ENCODE peak calls at places on chromosome 14, in seven cellular contexts. One of them, this sample, is unnamed.

GRCh38 chr14:70698288-70698687 is 56.6 kb downstream of the TTC9 start:
- DNase-seq in K562: peak; percentile 57
- DNase-seq in HCT116: no peak
- DNase-seq in HepG2: peak; percentile 29
- DNase-seq in GM12878: no peak
- DNase-seq in H1: no peak
- DNase-seq in SK-N-SH: no peak
- DNase-seq in this sample: no peak

GRCh38 chr14:74525361-74525851 is 31.8 kb downstream of the ISCA2 start:
- DNase-seq in K562: no peak
- DNase-seq in HCT116: no peak
- DNase-seq in HepG2: no peak
- DNase-seq in GM12878: peak; percentile 9
- DNase-seq in H1: no peak
- DNase-seq in SK-N-SH: no peak
- DNase-seq in this sample: no peak

GRCh38 chr14:88937706-88938105 is 113.3 kb downstream of the TTC8 start:
- DNase-seq in K562: no peak
- DNase-seq in HCT116: no peak
- DNase-seq in HepG2: no peak
- DNase-seq in GM12878: no peak
- DNase-seq in H1: no peak
- DNase-seq in SK-N-SH: no peak
- DNase-seq in this sample: no peak

GRCh38 chr14:102568115-102568614 is 24.3 kb upstream of the RCOR1 start:
- DNase-seq in K562: peak; percentile 88
- DNase-seq in HCT116: peak; percentile 73
- DNase-seq in HepG2: peak; percentile 52
- DNase-seq in GM12878: no peak
- DNase-seq in H1: no peak
- DNase-seq in SK-N-SH: no peak
- DNase-seq in this sample: peak; percentile 84

GRCh38 chr14:106556665-106557289 is 1030.4 kb downstream of the TMEM121 start:
- DNase-seq in K562: peak; percentile 58
- DNase-seq in HCT116: no peak
- DNase-seq in HepG2: peak; percentile 27
- DNase-seq in GM12878: no peak
- DNase-seq in H1: no peak
- DNase-seq in SK-N-SH: peak; percentile 46
- DNase-seq in this sample: peak; percentile 11

GRCh38 chr14:50762001-50762930 is 68.7 kb downstream of the NIN start:
- DNase-seq in K562: peak; percentile 6
- DNase-seq in HCT116: no peak
- DNase-seq in HepG2: no peak
- DNase-seq in GM12878: no peak
- DNase-seq in H1: no peak
- DNase-seq in SK-N-SH: no peak
- DNase-seq in this sample: no peak

GRCh38 chr14:99430491-99430890 is 50.2 kb downstream of the SETD3 start:
- DNase-seq in K562: no peak
- DNase-seq in HCT116: no peak
- DNase-seq in HepG2: no peak
- DNase-seq in GM12878: no peak
- DNase-seq in H1: no peak
- DNase-seq in SK-N-SH: no peak
- DNase-seq in this sample: peak; percentile 21

GRCh38 chr14:92680781-92681650 is 67.4 kb downstream of the LGMN start:
- DNase-seq in K562: peak; percentile 58
- DNase-seq in HCT116: peak; percentile 26
- DNase-seq in HepG2: peak; percentile 40
- DNase-seq in GM12878: no peak
- DNase-seq in H1: peak; percentile 50
- DNase-seq in SK-N-SH: peak; percentile 79
- DNase-seq in this sample: peak; percentile 86

GRCh38 chr14:92510972-92511371 is 2.6 kb upstream of the RIN3 start:
- DNase-seq in K562: peak; percentile 5
- DNase-seq in HCT116: peak; percentile 51
- DNase-seq in HepG2: peak; percentile 48
- DNase-seq in GM12878: no peak
- DNase-seq in H1: no peak
- DNase-seq in SK-N-SH: no peak
- DNase-seq in this sample: peak; percentile 42

GRCh38 chr14:32073537-32074189 is 3.4 kb upstream of the ARHGAP5 start:
- DNase-seq in K562: peak; percentile 76
- DNase-seq in HCT116: peak; percentile 82
- DNase-seq in HepG2: peak; percentile 94
- DNase-seq in GM12878: peak; percentile 36
- DNase-seq in H1: no peak
- DNase-seq in SK-N-SH: peak; percentile 61
- DNase-seq in this sample: peak; percentile 55

GRCh38 chr14:101235042-101235871 is 326.0 kb upstream of the DIO3 start:
- DNase-seq in K562: peak; percentile 59
- DNase-seq in HCT116: peak; percentile 26
- DNase-seq in HepG2: peak; percentile 47
- DNase-seq in GM12878: no peak
- DNase-seq in H1: no peak
- DNase-seq in SK-N-SH: peak; percentile 95
- DNase-seq in this sample: peak; percentile 72

DNA sequence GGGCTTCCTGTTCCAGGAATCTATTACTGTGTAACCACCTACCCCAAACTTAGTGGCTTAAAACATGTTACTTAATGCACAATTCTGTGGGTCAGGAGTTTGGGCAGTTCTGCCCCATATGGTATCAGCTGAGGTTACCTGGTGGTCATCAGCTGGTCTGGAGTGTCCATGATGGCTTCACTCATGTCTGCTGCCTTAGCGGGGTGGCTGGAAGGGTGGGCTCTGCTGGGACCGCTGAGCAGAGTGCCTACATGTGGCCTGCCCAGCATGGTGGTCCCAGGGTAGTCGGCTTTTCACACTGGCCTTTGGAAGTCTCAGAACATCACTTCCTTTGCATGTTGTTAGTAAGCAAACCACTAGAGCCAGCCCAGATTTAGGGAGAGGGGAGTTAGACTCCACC is 53.9 kb downstream of the PELI2 start:
- DNase-seq in K562: no peak
- DNase-seq in HCT116: no peak
- DNase-seq in HepG2: no peak
- DNase-seq in GM12878: no peak
- DNase-seq in H1: no peak
- DNase-seq in SK-N-SH: no peak
- DNase-seq in this sample: no peak
- TF ChIP-seq JUND in K562: no peak
- TF ChIP-seq JUND in HCT116: no peak
- TF ChIP-seq JUND in HepG2: no peak
- TF ChIP-seq JUND in GM12878: no peak
- TF ChIP-seq JUND in H1: no peak
- TF ChIP-seq JUND in SK-N-SH: no peak
- TF ChIP-seq JUND in this sample: no peak

GRCh38 chr14:104111301-104112112 is 26.0 kb downstream of the ASPG start:
- DNase-seq in K562: no peak
- DNase-seq in HCT116: no peak
- DNase-seq in HepG2: no peak
- DNase-seq in GM12878: no peak
- DNase-seq in H1: no peak
- DNase-seq in SK-N-SH: no peak
- DNase-seq in this sample: no peak
- TF ChIP-seq JUND in K562: no peak
- TF ChIP-seq JUND in HCT116: no peak
- TF ChIP-seq JUND in HepG2: no peak
- TF ChIP-seq JUND in GM12878: no peak
- TF ChIP-seq JUND in H1: no peak
- TF ChIP-seq JUND in SK-N-SH: no peak
- TF ChIP-seq JUND in this sample: no peak

GRCh38 chr14:68137704-68138619 is 318.4 kb downstream of the RAD51B start:
- DNase-seq in K562: peak; percentile 13
- DNase-seq in HCT116: peak; percentile 84
- DNase-seq in HepG2: peak; percentile 77
- DNase-seq in GM12878: no peak
- DNase-seq in H1: peak; percentile 79
- DNase-seq in SK-N-SH: peak; percentile 5
- DNase-seq in this sample: peak; percentile 51
- TF ChIP-seq JUND in K562: peak; percentile 21
- TF ChIP-seq JUND in HCT116: peak; percentile 67
- TF ChIP-seq JUND in HepG2: no peak
- TF ChIP-seq JUND in GM12878: no peak
- TF ChIP-seq JUND in H1: peak; percentile 81
- TF ChIP-seq JUND in SK-N-SH: peak; percentile 81
- TF ChIP-seq JUND in this sample: peak; percentile 72

GRCh38 chr14:104117341-104118005 is 20.9 kb upstream of the KIF26A start:
- DNase-seq in K562: no peak
- DNase-seq in HCT116: no peak
- DNase-seq in HepG2: no peak
- DNase-seq in GM12878: no peak
- DNase-seq in H1: no peak
- DNase-seq in SK-N-SH: peak; percentile 15
- DNase-seq in this sample: no peak

GRCh38 chr14:104119119-104119699 is 19.2 kb upstream of the KIF26A start:
- DNase-seq in K562: no peak
- DNase-seq in HCT116: no peak
- DNase-seq in HepG2: no peak
- DNase-seq in GM12878: no peak
- DNase-seq in H1: no peak
- DNase-seq in SK-N-SH: no peak
- DNase-seq in this sample: no peak

GRCh38 chr14:104116544-104117340 is 21.6 kb upstream of the KIF26A start:
- DNase-seq in K562: no peak
- DNase-seq in HCT116: peak; percentile 38
- DNase-seq in HepG2: no peak
- DNase-seq in GM12878: no peak
- DNase-seq in H1: no peak
- DNase-seq in SK-N-SH: no peak
- DNase-seq in this sample: peak; percentile 93

GRCh38 chr14:104119700-104120251 is 18.6 kb upstream of the KIF26A start:
- DNase-seq in K562: no peak
- DNase-seq in HCT116: no peak
- DNase-seq in HepG2: no peak
- DNase-seq in GM12878: no peak
- DNase-seq in H1: no peak
- DNase-seq in SK-N-SH: no peak
- DNase-seq in this sample: no peak

GRCh38 chr14:104118006-104118844 is 20.2 kb upstream of the KIF26A start:
- DNase-seq in K562: no peak
- DNase-seq in HCT116: no peak
- DNase-seq in HepG2: no peak
- DNase-seq in GM12878: no peak
- DNase-seq in H1: no peak
- DNase-seq in SK-N-SH: peak; percentile 22
- DNase-seq in this sample: peak; percentile 57
- TF ChIP-seq JUND in K562: no peak
- TF ChIP-seq JUND in HCT116: no peak
- TF ChIP-seq JUND in HepG2: no peak
- TF ChIP-seq JUND in GM12878: no peak
- TF ChIP-seq JUND in H1: no peak
- TF ChIP-seq JUND in SK-N-SH: no peak
- TF ChIP-seq JUND in this sample: no peak

DNA sequence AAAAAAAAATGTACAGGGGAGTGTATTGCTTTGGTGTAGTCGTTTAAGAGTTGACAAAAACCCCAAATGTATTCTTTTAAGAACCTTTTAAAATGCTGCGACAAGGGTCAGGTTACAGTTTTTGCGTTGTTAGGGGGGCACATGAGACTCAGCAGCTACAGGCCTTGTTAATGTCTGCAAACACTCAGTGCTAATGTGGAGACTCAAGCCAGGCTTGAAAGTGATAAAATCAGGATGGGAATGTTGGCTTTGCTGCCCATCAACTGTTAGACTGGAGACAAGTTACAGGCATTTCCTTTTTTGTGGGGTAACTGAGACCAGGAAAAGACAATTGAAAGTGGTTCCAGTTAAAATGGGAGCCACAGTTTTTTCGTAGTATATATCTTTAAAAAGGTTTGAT is 84.8 kb downstream of the PRKCH start:
- DNase-seq in K562: no peak
- DNase-seq in HCT116: no peak
- DNase-seq in HepG2: no peak
- DNase-seq in GM12878: no peak
- DNase-seq in H1: no peak
- DNase-seq in SK-N-SH: peak; percentile 23
- DNase-seq in this sample: peak; percentile 40
- TF ChIP-seq JUND in K562: no peak
- TF ChIP-seq JUND in HCT116: no peak
- TF ChIP-seq JUND in HepG2: no peak
- TF ChIP-seq JUND in GM12878: no peak
- TF ChIP-seq JUND in H1: no peak
- TF ChIP-seq JUND in SK-N-SH: no peak
- TF ChIP-seq JUND in this sample: no peak

GRCh38 chr14:54582334-54582733 is 15.4 kb downstream of the SAMD4A start:
- DNase-seq in K562: no peak
- DNase-seq in HCT116: no peak
- DNase-seq in HepG2: no peak
- DNase-seq in GM12878: no peak
- DNase-seq in H1: no peak
- DNase-seq in SK-N-SH: no peak
- DNase-seq in this sample: no peak
- TF ChIP-seq JUND in K562: no peak
- TF ChIP-seq JUND in HCT116: no peak
- TF ChIP-seq JUND in HepG2: no peak
- TF ChIP-seq JUND in GM12878: no peak
- TF ChIP-seq JUND in H1: no peak
- TF ChIP-seq JUND in SK-N-SH: no peak
- TF ChIP-seq JUND in this sample: no peak

GRCh38 chr14:90159147-90159546 is 97.2 kb upstream of the PSMC1 start:
- DNase-seq in K562: no peak
- DNase-seq in HCT116: no peak
- DNase-seq in HepG2: no peak
- DNase-seq in GM12878: no peak
- DNase-seq in H1: no peak
- DNase-seq in SK-N-SH: peak; percentile 72
- DNase-seq in this sample: no peak
- TF ChIP-seq JUND in K562: no peak
- TF ChIP-seq JUND in HCT116: no peak
- TF ChIP-seq JUND in HepG2: no peak
- TF ChIP-seq JUND in GM12878: no peak
- TF ChIP-seq JUND in H1: no peak
- TF ChIP-seq JUND in SK-N-SH: no peak
- TF ChIP-seq JUND in this sample: no peak

GRCh38 chr14:81319946-81320345 is 80.2 kb downstream of the STON2 start:
- DNase-seq in K562: no peak
- DNase-seq in HCT116: no peak
- DNase-seq in HepG2: no peak
- DNase-seq in GM12878: no peak
- DNase-seq in H1: no peak
- DNase-seq in SK-N-SH: no peak
- DNase-seq in this sample: no peak

GRCh38 chr14:81323094-81323493 is 77.0 kb downstream of the STON2 start:
- DNase-seq in K562: no peak
- DNase-seq in HCT116: no peak
- DNase-seq in HepG2: no peak
- DNase-seq in GM12878: no peak
- DNase-seq in H1: no peak
- DNase-seq in SK-N-SH: no peak
- DNase-seq in this sample: no peak

GRCh38 chr14:81326451-81326850 is 73.7 kb downstream of the STON2 start:
- DNase-seq in K562: no peak
- DNase-seq in HCT116: no peak
- DNase-seq in HepG2: no peak
- DNase-seq in GM12878: no peak
- DNase-seq in H1: no peak
- DNase-seq in SK-N-SH: no peak
- DNase-seq in this sample: no peak

GRCh38 chr14:81319314-81319713 is 80.8 kb downstream of the STON2 start:
- DNase-seq in K562: no peak
- DNase-seq in HCT116: no peak
- DNase-seq in HepG2: peak; percentile 72
- DNase-seq in GM12878: no peak
- DNase-seq in H1: no peak
- DNase-seq in SK-N-SH: no peak
- DNase-seq in this sample: no peak

GRCh38 chr14:81323621-81324400 is 76.3 kb downstream of the STON2 start:
- DNase-seq in K562: peak; percentile 37
- DNase-seq in HCT116: peak; percentile 36
- DNase-seq in HepG2: no peak
- DNase-seq in GM12878: no peak
- DNase-seq in H1: peak; percentile 29
- DNase-seq in SK-N-SH: no peak
- DNase-seq in this sample: peak; percentile 63
- TF ChIP-seq JUND in K562: no peak
- TF ChIP-seq JUND in HCT116: no peak
- TF ChIP-seq JUND in HepG2: no peak
- TF ChIP-seq JUND in GM12878: no peak
- TF ChIP-seq JUND in H1: no peak
- TF ChIP-seq JUND in SK-N-SH: no peak
- TF ChIP-seq JUND in this sample: no peak

This sample was measured in T47D.